ENCODE peak calls at places on chromosomes 4 and X, in nine cellular contexts. Z, J, U, H, N, S, E, K and B are unnamed samples.

GRCh38 chr4:58502839-58503238 is 1392.7 kb upstream of the IGFBP7 start:
- DNase-seq in U (no peak), K (peak), Z (no peak), S (no peak), E (no peak), J (no peak), N (no peak), H (no peak), B (no peak)

GRCh38 chr4:1572521-1572920 is 111.6 kb downstream of the FAM53A start:
- DNase-seq in Z (no peak), U (no peak), J (no peak), H (no peak), S (no peak), E (no peak), N (no peak), K (no peak), B (no peak)

GRCh38 chr4:74942251-74942917 is 9.5 kb downstream of the PARM1 start:
- DNase-seq in Z (no peak), S (no peak), E (no peak), K (no peak), U (no peak), H (no peak), J (peak), N (no peak), B (no peak)

GRCh38 chrX:33156152-33156726 is 55.1 kb downstream of the DMD start:
- DNase-seq in Z (no peak), E (no peak), H (no peak), J (no peak), N (no peak), S (no peak), U (no peak), K (no peak), B (no peak)

GRCh38 chr4:113444386-113444785 is 317.2 kb downstream of the CAMK2D start:
- DNase-seq in J (peak), S (no peak), U (no peak), E (no peak), K (no peak), N (no peak), H (no peak), Z (no peak), B (no peak)

GRCh38 chr4:147498031-147498700 is 17.3 kb downstream of the EDNRA start:
- DNase-seq in E (no peak), K (no peak), J (peak), Z (no peak), H (no peak), U (no peak), S (no peak), N (peak), B (no peak)

GRCh38 chr4:3531306-3531886 is 826 bp downstream of the LRPAP1 start:
- DNase-seq in H (no peak), U (no peak), E (no peak), S (no peak), N (no peak), Z (no peak), K (no peak), J (peak), B (no peak)

GRCh38 chr4:105936901-105937300 is 41.6 kb downstream of the NPNT start:
- DNase-seq in E (no peak), S (no peak), H (no peak), N (no peak), K (no peak), J (no peak), Z (no peak), U (no peak), B (no peak)

GRCh38 chr4:40349561-40350198 is 14.5 kb downstream of the CHRNA9 start:
- DNase-seq in K (peak), E (no peak), J (no peak), Z (no peak), S (no peak), N (no peak), H (no peak), U (no peak), B (no peak)

GRCh38 chr4:87274327-87274726 is 48.4 kb downstream of the HSD17B13 start:
- DNase-seq in Z (no peak), E (no peak), N (no peak), H (no peak), U (no peak), K (no peak), S (no peak), J (no peak), B (no peak)

GRCh38 chr4:140130677-140131076 is 23.3 kb downstream of the MAML3 start:
- DNase-seq in S (no peak), J (peak), U (no peak), K (no peak), E (peak), Z (no peak), H (no peak), N (no peak), B (no peak)